ENCODE peak calls at places on chromosome 6, in eight cellular contexts. P is Kasumi-1, C is C1 segment of cervical spinal cord, R is fibroblast of the conjunctiva, D is left ventricle myocardium superior, T is fibroblast of mammary gland, M is amniotic epithelial cell, Z is dermis microvascular lymphatic vessel endothelial cell. K is an unnamed sample.

GRCh38 chr6:52305385-52305784 is 20.8 kb upstream of the MCM3 start:
- DNase-seq in P (no peak), C (no peak), R (no peak), D (no peak), T (no peak), M (no peak), Z (no peak), K (peak; percentile 24)

GRCh38 chr6:106916891-106917290 is 57.6 kb downstream of the CD24 start:
- DNase-seq in P (no peak), C (no peak), R (no peak), D (no peak), T (no peak), M (no peak), Z (no peak), K (no peak)

GRCh38 chr6:50851269-50851847 is 32.7 kb downstream of the TFAP2B start:
- DNase-seq in P (no peak), C (no peak), R (no peak), D (no peak), T (no peak), M (no peak), Z (no peak), K (no peak)

GRCh38 chr6:94121094-94121493 is 701.7 kb upstream of the EPHA7 start:
- DNase-seq in P (no peak), C (no peak), R (no peak), D (no peak), T (no peak), M (no peak), Z (no peak), K (no peak)

GRCh38 chr6:72620866-72621242 is 1.0 kb upstream of the KCNQ5 start:
- DNase-seq in P (no peak), C (no peak), R (no peak), D (no peak), T (no peak), M (no peak), Z (no peak), K (peak; percentile 20)

GRCh38 chr6:129932321-129932720 is 71.2 kb upstream of the TMEM244 start:
- DNase-seq in P (no peak), C (no peak), R (no peak), D (no peak), T (no peak), M (no peak), Z (no peak), K (no peak)

GRCh38 chr6:48027704-48028435 is 83.1 kb downstream of the PTCHD4 start:
- DNase-seq in P (no peak), C (no peak), R (no peak), D (no peak), T (peak; percentile 14), M (no peak), Z (no peak), K (peak; percentile 22)

GRCh38 chr6:158411998-158412397 is 99.7 kb downstream of the TULP4 start:
- DNase-seq in P (no peak), C (no peak), R (no peak), D (no peak), T (no peak), M (no peak), Z (no peak), K (no peak)

GRCh38 chr6:127191716-127192115 is 73.2 kb downstream of the RSPO3 start:
- DNase-seq in P (no peak), C (no peak), R (no peak), D (no peak), T (peak; percentile 54), M (peak; percentile 42), Z (no peak), K (no peak)

GRCh38 chr6:106746660-106747059 is 117.3 kb downstream of the QRSL1 start:
- DNase-seq in P (no peak), C (no peak), R (no peak), D (no peak), T (peak; percentile 7), M (peak; percentile 80), Z (no peak), K (no peak)

GRCh38 chr6:83574783-83575182 is 62.4 kb downstream of the PRSS35 start:
- DNase-seq in P (no peak), C (no peak), R (no peak), D (no peak), T (no peak), M (no peak), Z (no peak), K (no peak)

GRCh38 chr6:107398005-107398404 is 61.4 kb downstream of the PDSS2 start:
- DNase-seq in P (no peak), C (no peak), R (no peak), D (no peak), T (no peak), M (peak; percentile 34), Z (no peak), K (no peak)

GRCh38 chr6:22471746-22472145 is 97.6 kb upstream of the HDGFL1 start:
- DNase-seq in P (no peak), C (no peak), R (no peak), D (no peak), T (no peak), M (no peak), Z (peak; percentile 65), K (no peak)

GRCh38 chr6:166736606-166737005 is 109.6 kb upstream of the RPS6KA2 start:
- DNase-seq in P (no peak), C (no peak), R (no peak), D (no peak), T (peak; percentile 66), M (peak; percentile 14), Z (peak; percentile 93), K (no peak)

GRCh38 chr6:116101790-116102189 is 1.1 kb downstream of the NT5DC1 start:
- DNase-seq in P (no peak), C (no peak), R (no peak), D (no peak), T (no peak), M (no peak), Z (no peak), K (no peak)

GRCh38 chr6:26122402-26122792 is 35.2 kb downstream of the HFE start:
- DNase-seq in P (no peak), C (no peak), R (no peak), D (no peak), T (no peak), M (peak; percentile 54), Z (no peak), K (no peak)